ENCODE peak calls at places on chromosome 18, in five cellular contexts. O is fibroblast of lung, X is mammary epithelial cell, H is neuronal stem cell, S is endothelial cell of umbilical vein. V is an unnamed sample.

GRCh38 chr18:22847392-22847791 is 85.7 kb upstream of the RBBP8 start:
- DNase-seq in O (peak; percentile 81), H (no peak), S (no peak), X (no peak), V (no peak)

GRCh38 chr18:36829362-36830140 is 624 bp downstream of the KIAA1328 start:
- DNase-seq in O (peak; percentile 31), X (no peak), H (no peak), S (no peak), V (peak; percentile 48)

GRCh38 chr18:26051845-26052244 is 38.6 kb downstream of the SS18 start:
- DNase-seq in S (peak; percentile 34), X (no peak), O (no peak), H (no peak), V (peak; percentile 57)

GRCh38 chr18:61419763-61420162 is 86.5 kb downstream of the CDH20 start:
- DNase-seq in X (no peak), S (no peak), H (no peak), O (no peak), V (no peak)

GRCh38 chr18:8942021-8942908 is 160.2 kb upstream of the NDUFV2 start:
- DNase-seq in S (no peak), X (no peak), O (peak; percentile 41), H (no peak), V (no peak)

GRCh38 chr18:811192-812122 is 585 bp downstream of the YES1 start:
- DNase-seq in H (peak; percentile 60), O (peak; percentile 19), X (peak; percentile 65), S (peak; percentile 41), V (no peak)

GRCh38 chr18:6370886-6371635 is 43.6 kb downstream of the L3MBTL4 start:
- DNase-seq in H (no peak), S (no peak), O (no peak), X (no peak), V (no peak)

GRCh38 chr18:44870631-44871502 is 190.2 kb downstream of the SETBP1 start:
- DNase-seq in H (no peak), S (no peak), X (no peak), O (no peak), V (no peak)

GRCh38 chr18:22031581-22031980 is 137.8 kb upstream of the GATA6 start:
- DNase-seq in H (no peak), S (no peak), O (no peak), X (no peak), V (no peak)

GRCh38 chr18:21064347-21064746 is 47.3 kb downstream of the ROCK1 start:
- DNase-seq in O (peak; percentile 67), H (no peak), X (no peak), S (no peak), V (no peak)

GRCh38 chr18:35939166-35939565 is 33.3 kb upstream of the RMP24 start:
- DNase-seq in O (no peak), H (no peak), X (no peak), S (no peak), V (peak; percentile 70)

GRCh38 chr18:51801515-51801914 is 538.5 kb upstream of the DCC start:
- DNase-seq in S (no peak), H (no peak), X (no peak), O (no peak), V (no peak)

GRCh38 chr18:63336366-63337099 is 17.0 kb upstream of the BCL2 start:
- DNase-seq in X (peak; percentile 90), H (no peak), O (peak; percentile 91), S (peak; percentile 11), V (no peak)
- H3K9ac ChIP-seq in X (no peak overlapping the region), H (no peak overlapping the region), O (no peak overlapping the region), S (no peak overlapping the region), V (no peak overlapping the region)

GRCh38 chr18:9949315-9949714 is 35.5 kb downstream of the VAPA start:
- DNase-seq in H (no peak), X (no peak), O (no peak), S (no peak), V (no peak)
- H3K36me3 ChIP-seq in H (peaks cover 12% of the 10 kb centered on the region), X (peaks cover 32% of the 10 kb centered on the region), O (peaks cover 5% of the 10 kb centered on the region), S (peaks cover 20% of the 10 kb centered on the region), V (peaks cover 60% of the 10 kb centered on the region)

GRCh38 chr18:75072672-75073371 is 136.1 kb downstream of the PTGR3 start:
- DNase-seq in S (no peak), O (no peak), X (no peak), H (no peak), V (no peak)

GRCh38 chr18:75071484-75071785 is 137.5 kb downstream of the PTGR3 start:
- DNase-seq in X (no peak), O (no peak), H (no peak), S (no peak), V (no peak)

GRCh38 chr18:75071866-75072671 is 136.9 kb downstream of the PTGR3 start:
- DNase-seq in X (no peak), O (no peak), H (no peak), S (no peak), V (no peak)

GRCh38 chr18:75070235-75070624 is 138.7 kb downstream of the PTGR3 start:
- DNase-seq in S (no peak), X (no peak), H (no peak), O (no peak), V (no peak)

DNA sequence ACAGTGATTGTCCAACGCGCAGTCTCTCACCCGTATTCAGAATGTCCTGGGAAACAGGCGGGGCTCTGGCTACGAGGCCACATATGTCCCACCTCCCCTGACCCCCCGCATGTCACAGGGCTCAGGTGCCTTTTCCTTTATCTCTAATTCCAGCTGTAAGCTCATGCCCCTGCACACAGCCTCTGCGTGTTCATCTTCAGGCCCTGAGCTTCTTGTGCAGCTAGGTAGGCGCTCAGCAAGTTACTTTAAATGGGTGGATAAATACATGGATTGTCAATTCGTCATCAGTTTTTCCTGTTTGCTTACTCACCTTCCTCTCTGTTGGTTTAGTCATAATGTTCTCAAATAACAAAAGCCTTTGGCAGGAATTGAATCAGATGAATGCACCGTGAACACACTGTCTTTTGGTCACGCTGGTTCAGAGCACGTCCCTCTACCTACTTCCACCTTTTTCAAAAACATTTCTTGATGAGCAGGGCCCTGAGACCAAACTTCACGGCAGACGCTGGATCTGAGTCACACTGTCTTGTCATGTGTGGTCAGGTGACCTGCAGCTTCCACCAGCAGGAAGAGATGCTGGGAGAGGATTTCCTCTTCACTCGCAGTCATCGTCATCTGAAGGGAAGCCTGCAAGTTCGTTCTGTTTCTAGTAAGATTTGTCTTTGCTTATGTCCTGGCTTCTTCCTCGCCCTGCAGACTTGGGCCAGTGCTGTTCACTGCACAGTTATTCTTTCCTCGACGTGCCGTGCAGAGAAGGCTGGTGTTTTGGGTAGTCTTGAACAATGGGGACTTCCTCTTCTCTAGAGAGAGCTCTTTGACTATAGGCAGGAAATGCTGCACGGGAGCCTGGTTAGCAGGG is 138.1 kb downstream of the PTGR3 start:
- DNase-seq in H (no peak), S (peak; percentile 94), O (peak; percentile 86), X (peak; percentile 90), V (peak; percentile 74)
- H3K9ac ChIP-seq in H (no peak overlapping the region), S (peak overlapping the region; percentile 84), O (no peak overlapping the region), X (no peak overlapping the region), V (peak overlapping the region; percentile 47)

GRCh38 chr18:58391932-58392331 is 237.0 kb downstream of the ALPK2 start:
- DNase-seq in X (no peak), S (no peak), O (no peak), H (no peak), V (no peak)
- H3K36me3 ChIP-seq in X (peaks cover 59% of the 10 kb centered on the region), S (peaks cover 2% of the 10 kb centered on the region), O (no peaks in the 10 kb centered on the region), H (peaks cover 13% of the 10 kb centered on the region), V (no peaks in the 10 kb centered on the region)

DNA sequence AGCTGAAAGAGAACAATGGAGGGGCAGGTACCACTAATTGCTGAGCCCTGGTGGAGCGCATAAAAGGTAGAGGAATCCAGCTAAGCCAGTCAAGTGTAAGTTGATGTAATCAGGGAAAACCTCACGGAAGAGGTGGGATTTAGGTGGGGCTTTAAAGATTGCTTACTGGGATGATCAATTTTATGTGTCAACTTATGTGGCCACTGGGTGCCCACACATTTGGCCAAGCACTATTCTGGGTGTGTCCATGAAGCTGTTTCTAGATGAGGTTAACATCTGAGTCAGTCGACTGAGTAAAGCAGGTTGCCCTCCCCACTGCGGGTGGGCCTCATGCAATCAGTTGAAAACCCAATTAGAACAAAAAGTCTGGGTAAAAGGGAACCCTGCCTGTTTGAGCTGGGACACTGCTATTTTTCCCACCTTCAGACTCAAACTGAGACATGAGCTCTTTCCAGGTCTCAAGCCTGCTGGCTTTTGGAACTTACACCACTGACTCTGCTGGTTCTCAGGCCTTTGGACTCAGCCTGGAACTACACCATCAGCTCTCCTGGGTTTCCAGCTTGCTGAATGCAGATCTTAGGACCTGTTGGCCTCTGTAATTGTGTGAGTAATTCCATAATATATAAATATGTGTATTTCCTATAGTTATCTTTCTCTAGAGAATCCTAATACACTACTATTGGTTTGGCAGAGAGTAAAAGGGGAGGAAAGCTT is 67.3 kb downstream of the MYO5B start:
- DNase-seq in H (no peak), O (peak; percentile 18), X (peak; percentile 76), S (no peak), V (no peak)
- H3K9ac ChIP-seq in H (no peak overlapping the region), O (no peak overlapping the region), X (no peak overlapping the region), S (no peak overlapping the region), V (no peak overlapping the region)

GRCh38 chr18:13283746-13284145 is 65.2 kb downstream of the LDLRAD4 start:
- DNase-seq in O (no peak), X (no peak), H (no peak), S (no peak), V (peak; percentile 73)
- H3K36me3 ChIP-seq in O (no peaks in the 10 kb centered on the region), X (no peaks in the 10 kb centered on the region), H (no peaks in the 10 kb centered on the region), S (no peaks in the 10 kb centered on the region), V (no peaks in the 10 kb centered on the region)

GRCh38 chr18:76503999-76504398 is 9.0 kb upstream of the ZNF516 start:
- DNase-seq in S (no peak), X (no peak), H (no peak), O (no peak), V (no peak)
- H3K9ac ChIP-seq in S (no peak overlapping the region), X (no peak overlapping the region), H (no peak overlapping the region), O (no peak overlapping the region), V (no peak overlapping the region)

DNA sequence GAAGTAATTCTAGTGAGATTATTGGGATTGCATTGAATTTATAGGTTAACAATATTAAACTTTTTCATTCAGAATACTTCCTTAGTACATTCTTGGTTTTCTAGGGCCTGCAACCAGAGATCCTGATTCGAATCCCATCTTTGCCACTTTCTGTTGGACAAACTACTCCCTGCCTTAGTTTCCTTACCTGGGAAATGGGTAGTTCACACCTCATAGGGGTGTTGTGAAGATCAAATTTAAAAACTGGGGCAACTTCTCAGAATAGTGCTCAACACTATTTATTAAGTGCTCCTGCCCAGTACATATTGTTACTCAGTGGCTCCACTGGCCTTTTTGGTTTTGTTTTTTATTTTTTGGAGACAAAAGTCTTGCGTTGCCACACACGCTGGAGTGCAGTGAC is 43.5 kb downstream of the SMCHD1 start:
- DNase-seq in O (no peak), H (no peak), X (no peak), S (no peak), V (no peak)
- H3K36me3 ChIP-seq in O (peaks cover 7% of the 10 kb centered on the region), H (peaks cover 6% of the 10 kb centered on the region), X (peaks cover 52% of the 10 kb centered on the region), S (no peaks in the 10 kb centered on the region), V (peaks cover 78% of the 10 kb centered on the region)

DNA sequence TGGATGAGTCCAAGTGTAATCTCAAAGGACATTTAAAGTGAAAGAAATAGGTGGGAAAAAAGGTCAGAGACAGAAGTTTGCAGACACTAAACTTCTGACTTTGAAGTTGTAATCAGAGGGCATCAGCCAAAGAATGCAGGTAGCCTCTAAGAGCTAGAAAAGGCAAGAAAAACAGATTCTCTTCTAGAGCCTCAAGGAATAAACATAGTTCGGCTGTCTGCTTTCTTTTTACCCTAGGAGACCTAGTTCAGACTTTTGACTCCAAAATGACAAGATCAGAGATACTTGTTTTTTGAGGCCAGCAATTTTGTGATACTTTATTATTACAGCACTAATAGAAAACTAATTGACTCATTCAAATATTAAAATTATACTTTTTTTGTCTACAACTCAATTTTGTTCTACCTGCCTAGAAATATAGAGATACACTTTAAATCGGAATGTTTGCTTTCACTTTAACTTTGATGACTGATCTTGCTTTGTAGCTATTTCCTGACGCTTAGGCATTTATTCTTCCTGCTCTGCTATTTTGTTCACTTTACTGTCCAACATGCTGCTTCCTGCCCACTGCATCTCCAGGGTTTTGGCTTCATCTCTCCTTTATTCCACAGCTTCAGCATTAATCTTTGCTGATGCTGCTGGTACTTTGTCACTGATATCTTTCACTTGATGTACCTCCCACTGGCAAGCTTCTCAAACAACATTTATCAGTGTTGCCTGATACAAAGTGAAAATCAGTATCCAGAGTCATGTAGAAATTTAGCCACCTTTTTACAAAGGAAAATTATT is 272.5 kb downstream of the DSEL start:
- DNase-seq in H (no peak), X (peak; percentile 20), S (peak; percentile 53), O (peak; percentile 28), V (no peak)
- H3K9ac ChIP-seq in H (no peak overlapping the region), X (peak overlapping the region; percentile 45), S (peak overlapping the region; percentile 84), O (no peak overlapping the region), V (no peak overlapping the region)